ENCODE peak calls at places on chromosomes 13 and 19, in nine cellular contexts. E is ascending aorta; B is mucosa of descending colon; C is RWPE2; P is heart left ventricle; N is CD4-positive, alpha-beta T cell; D is K562; I is CD8-positive, alpha-beta T cell; Y is testis. K is an unnamed sample.
A peak's percentile ranks its signal among the peaks of the same experiment; 100 is the strongest.

GRCh38 chr13:29577135-29578051 is 18.1 kb downstream of the SLC7A1 start:
- DNase-seq in E (no peak), B (no peak), C (no peak), P (peak; percentile 51), N (no peak), D (no peak), I (no peak), Y (no peak), K (no peak)

GRCh38 chr19:8494158-8494557 is 8.3 kb downstream of the PRAM1 start:
- DNase-seq in E (no peak), B (no peak), C (no peak), P (no peak), N (no peak), D (no peak), I (no peak), Y (no peak), K (no peak)

GRCh38 chr13:36038785-36039415 is 92.3 kb downstream of the DCLK1 start:
- DNase-seq in E (no peak), B (no peak), C (no peak), P (no peak), N (no peak), D (no peak), I (no peak), Y (no peak), K (no peak)

GRCh38 chr13:23506821-23507210 is 63.4 kb upstream of the TNFRSF19 start:
- DNase-seq in E (no peak), B (no peak), C (no peak), P (peak; percentile 50), N (no peak), D (no peak), I (no peak), Y (no peak), K (no peak)

GRCh38 chr13:75318138-75318833 is 163.7 kb downstream of the TBC1D4 start:
- DNase-seq in E (no peak), B (no peak), C (no peak), P (no peak), N (no peak), D (no peak), I (no peak), Y (no peak), K (no peak)

GRCh38 chr19:17348700-17349099 is 11.3 kb downstream of the GTPBP3 start:
- DNase-seq in E (peak; percentile 40), B (no peak), C (no peak), P (peak; percentile 88), N (no peak), D (peak; percentile 16), I (no peak), Y (no peak), K (no peak)

GRCh38 chr19:33487901-33488817 is 33.4 kb downstream of the PEPD start:
- DNase-seq in E (no peak), B (no peak), C (peak; percentile 35), P (no peak), N (no peak), D (no peak), I (no peak), Y (no peak), K (no peak)

GRCh38 chr13:110017379-110017778 is 231.0 kb upstream of the IRS2 start:
- DNase-seq in E (no peak), B (no peak), C (peak; percentile 84), P (no peak), N (no peak), D (no peak), I (no peak), Y (no peak), K (no peak)

GRCh38 chr13:102904408-102904862 is 58.6 kb downstream of the ERCC5 start:
- DNase-seq in E (no peak), B (no peak), C (no peak), P (no peak), N (no peak), D (no peak), I (no peak), Y (no peak), K (no peak)

GRCh38 chr13:23510979-23511735 is 59.1 kb upstream of the TNFRSF19 start:
- DNase-seq in E (no peak), B (peak; percentile 1), C (no peak), P (no peak), N (no peak), D (no peak), I (no peak), Y (peak; percentile 39), K (no peak)

GRCh38 chr13:49821216-49821820 is 28.8 kb upstream of the KPNA3 start:
- DNase-seq in E (no peak), B (no peak), C (no peak), P (no peak), N (no peak), D (no peak), I (no peak), Y (no peak), K (no peak)

GRCh38 chr19:39172700-39173501 is 23.9 kb upstream of the NCCRP1 start:
- DNase-seq in E (no peak), B (no peak), C (peak; percentile 62), P (no peak), N (no peak), D (no peak), I (no peak), Y (no peak), K (no peak)

GRCh38 chr13:24746618-24747247 is 17.2 kb upstream of the RNF17 start:
- DNase-seq in E (no peak), B (no peak), C (no peak), P (no peak), N (no peak), D (no peak), I (no peak), Y (no peak), K (no peak)

GRCh38 chr13:111484959-111485358 is 164.5 kb downstream of the TEX29 start:
- DNase-seq in E (no peak), B (no peak), C (no peak), P (no peak), N (no peak), D (no peak), I (no peak), Y (peak; percentile 0), K (no peak)

GRCh38 chr13:101727118-101727517 is 274.6 kb downstream of the ITGBL1 start:
- DNase-seq in E (no peak), B (no peak), C (no peak), P (no peak), N (no peak), D (no peak), I (no peak), Y (no peak), K (no peak)

DNA sequence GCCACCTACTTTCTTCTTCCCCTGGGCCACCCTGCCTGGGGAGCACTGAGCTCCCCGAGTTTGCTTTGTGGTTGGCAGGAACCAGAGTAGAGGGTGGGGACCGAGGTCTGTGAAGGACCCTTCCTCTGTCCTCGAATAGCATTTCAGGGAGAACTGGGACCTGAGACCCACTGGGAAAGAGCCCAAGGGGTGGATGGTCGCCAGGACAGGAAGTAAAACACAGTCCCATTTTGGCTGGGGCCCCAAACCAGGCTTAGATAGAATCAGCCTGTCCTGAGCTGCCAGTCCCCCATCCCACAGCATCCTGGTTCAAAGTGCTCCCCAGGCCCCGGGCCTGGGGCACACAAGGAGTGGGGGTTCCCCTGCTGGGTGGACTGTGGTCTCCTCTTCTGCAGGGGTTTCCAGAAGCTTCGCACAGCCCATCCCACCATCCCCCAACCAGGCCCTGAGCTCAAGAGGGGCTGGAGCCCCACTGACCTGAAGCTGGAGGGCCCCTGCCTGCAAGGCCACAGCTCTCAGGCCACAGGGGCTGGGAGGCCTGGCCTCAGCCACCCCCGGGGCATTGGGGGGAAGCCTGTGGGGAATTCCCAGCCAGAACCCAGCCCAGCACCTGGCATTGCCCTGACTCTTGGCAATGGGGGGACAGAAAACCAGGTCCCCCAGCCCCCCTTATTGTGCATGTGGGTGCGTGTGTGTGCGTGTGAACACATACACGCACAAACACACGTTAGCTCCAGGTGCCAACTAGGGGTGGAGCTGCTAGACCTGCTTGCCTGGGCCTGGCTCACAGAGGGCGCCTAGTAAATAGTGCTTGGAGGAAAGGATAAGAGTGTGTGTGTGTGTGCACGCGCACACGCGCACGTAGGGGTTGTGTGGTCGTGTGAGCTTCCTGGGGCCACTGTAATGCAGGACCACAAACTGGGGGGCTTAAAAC is 994 bp upstream of the MKNK2 start:
- DNase-seq in E (no peak), B (peak; percentile 80), C (no peak), P (peak; percentile 71), N (no peak), D (no peak), I (peak; percentile 83), Y (no peak), K (no peak)
- TF ChIP-seq CTCF in E (no peak), B (no peak), C (no peak), P (no peak), N (no peak), D (no peak), I (no peak), Y (no peak), K (no peak)

DNA sequence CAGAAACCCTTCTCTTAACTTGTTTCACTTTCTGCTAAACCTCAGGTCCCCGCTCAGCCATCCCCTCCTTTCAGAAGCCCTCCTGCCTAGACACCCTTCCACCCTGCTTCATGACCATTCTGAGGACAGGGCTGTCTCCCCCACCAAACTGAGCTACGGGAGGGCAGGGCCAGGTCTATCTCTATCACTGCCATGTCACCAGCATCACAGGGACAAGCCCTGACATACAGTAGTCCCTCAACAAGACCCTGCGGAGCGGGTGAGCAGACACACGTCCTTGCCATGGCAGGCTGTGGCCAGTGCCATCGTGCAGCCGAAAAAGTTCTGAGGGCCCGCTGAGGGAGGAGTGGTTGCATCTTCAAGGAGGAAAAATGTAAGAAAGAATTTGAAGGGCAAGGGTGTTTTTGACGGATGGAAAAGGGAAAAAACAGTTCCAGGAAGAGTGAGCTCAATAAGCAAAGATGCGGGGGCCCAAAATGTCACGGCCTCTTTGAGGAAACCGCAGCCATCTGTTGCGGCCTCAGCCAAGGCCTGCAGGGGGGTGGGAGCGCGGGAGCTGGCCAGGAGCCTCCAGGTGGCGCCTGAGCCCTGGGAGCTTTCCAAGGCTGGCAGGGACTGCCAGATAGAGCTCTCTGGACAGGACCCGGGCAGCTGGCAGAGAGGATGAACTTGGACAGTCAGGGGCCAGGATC is 8.1 kb downstream of the PTGIR start:
- DNase-seq in E (no peak), B (peak; percentile 65), C (no peak), P (peak; percentile 64), N (no peak), D (peak; percentile 65), I (no peak), Y (peak; percentile 51), K (no peak)
- TF ChIP-seq CTCF in E (no peak), B (peak; percentile 8), C (peak; percentile 77), P (peak; percentile 22), N (peak; percentile 6), D (peak; percentile 97), I (no peak), Y (no peak), K (no peak)

DNA sequence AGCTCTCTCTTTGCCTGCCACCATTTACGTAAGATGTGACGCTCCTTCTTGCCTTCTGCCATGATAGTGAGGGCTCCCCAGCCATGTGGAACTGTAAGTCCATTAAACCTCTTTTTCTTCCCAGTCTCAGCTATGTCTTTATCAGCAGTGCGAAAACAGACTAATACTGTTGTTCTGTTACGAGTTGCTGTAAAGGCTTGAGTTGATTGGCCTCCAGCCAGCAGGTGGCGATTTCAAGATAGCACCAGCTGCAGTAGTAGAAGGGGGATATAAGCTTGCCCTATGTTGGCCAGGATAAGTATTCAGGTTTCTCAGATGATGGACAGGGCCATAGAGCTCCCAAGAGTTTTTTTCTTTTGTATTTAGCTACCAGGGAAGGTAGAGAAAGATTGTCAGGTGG is 385.5 kb downstream of the MZT1 start:
- DNase-seq in E (no peak), B (no peak), C (no peak), P (no peak), N (no peak), D (no peak), I (no peak), Y (no peak), K (no peak)
- TF ChIP-seq CTCF in E (no peak), B (no peak), C (no peak), P (no peak), N (no peak), D (no peak), I (no peak), Y (no peak), K (no peak)

GRCh38 chr19:23436944-23437343 is 41.7 kb upstream of the ZNF91 start:
- DNase-seq in E (no peak), B (no peak), C (no peak), P (no peak), N (no peak), D (peak; percentile 25), I (no peak), Y (no peak), K (no peak)
- TF ChIP-seq CTCF in E (no peak), B (no peak), C (peak; percentile 11), P (no peak), N (no peak), D (no peak), I (no peak), Y (no peak), K (no peak)

K was measured in natural killer cell.